ENCODE peak calls at places on chromosomes 12 and 14, in ten cellular contexts. A is adrenal gland, T is suprapubic skin, O is ovary, U is HepG2, V is lower leg skin, X is IMR-90, F is stomach, W is body of pancreas, L is gastrocnemius medialis. K is an unnamed sample.

GRCh38 chr12:46269429-46270241 is 792 bp upstream of the SLC38A1 start:
- DNase-seq in X (no peak), U (no peak), O (peak), T (no peak), F (no peak), A (no peak), L (no peak), W (no peak), V (peak), K (peak)

GRCh38 chr12:49233842-49234526 is 30.9 kb upstream of the TUBA1C start:
- DNase-seq in V (peak), A (peak), O (peak), W (peak), F (peak), U (no peak), L (peak), X (no peak), T (no peak), K (peak)

GRCh38 chr12:53258541-53259539 is 9.3 kb upstream of the ESPL1 start:
- DNase-seq in W (no peak), F (no peak), A (no peak), X (no peak), V (no peak), L (no peak), U (no peak), T (no peak), O (no peak), K (no peak)

GRCh38 chr12:98532687-98533304 is 17.4 kb downstream of the TMPO start:
- DNase-seq in A (no peak), T (no peak), O (no peak), X (peak), U (peak), V (no peak), L (no peak), W (no peak), F (no peak), K (no peak)

GRCh38 chr12:50723870-50724269 is 40.0 kb upstream of the ATF1 start:
- DNase-seq in T (no peak), F (no peak), O (no peak), W (no peak), U (no peak), L (no peak), X (peak), V (no peak), A (no peak), K (no peak)

GRCh38 chr14:67537736-67538135 is 4.6 kb downstream of the PLEKHH1 start:
- DNase-seq in U (no peak), V (peak), O (no peak), A (no peak), X (no peak), W (peak), T (no peak), L (no peak), F (no peak), K (no peak)

GRCh38 chr14:92403981-92404380 is 81.0 kb downstream of the SLC24A4 start:
- DNase-seq in O (no peak), L (no peak), W (no peak), A (no peak), F (no peak), T (no peak), V (no peak), U (no peak), X (no peak), K (no peak)

GRCh38 chr14:78566017-78566858 is 396.1 kb downstream of the NRXN3 start:
- DNase-seq in T (no peak), V (peak), L (peak), F (peak), A (peak), U (peak), O (peak), W (peak), X (peak), K (peak)

GRCh38 chr12:7207866-7208612 is 18.6 kb downstream of the PEX5 start:
- DNase-seq in F (no peak), L (peak), V (no peak), X (no peak), U (no peak), W (no peak), O (no peak), T (no peak), A (no peak), K (peak)

GRCh38 chr12:102513739-102514138 is 33.4 kb upstream of the IGF1 start:
- DNase-seq in F (no peak), O (no peak), W (no peak), X (peak), U (no peak), T (no peak), L (no peak), V (no peak), A (no peak), K (no peak)

GRCh38 chr14:96145116-96145864 is 59.3 kb upstream of the BDKRB2 start:
- DNase-seq in A (no peak), X (peak), W (no peak), T (no peak), F (no peak), O (no peak), U (no peak), L (no peak), V (no peak), K (no peak)

GRCh38 chr12:107134558-107134957 is 41.2 kb upstream of the CRY1 start:
- DNase-seq in T (no peak), L (no peak), A (no peak), W (peak), V (no peak), X (no peak), O (no peak), U (peak), F (no peak), K (no peak)

GRCh38 chr12:6852651-6853354 is 853 bp downstream of the USP5 start:
- DNase-seq in T (no peak), A (peak), W (no peak), U (peak), L (no peak), O (peak), F (peak), X (peak), V (no peak), K (no peak)

GRCh38 chr12:46835785-46836184 is 10.0 kb upstream of the SLC38A4 start:
- DNase-seq in A (no peak), V (no peak), T (no peak), W (no peak), U (no peak), O (no peak), L (no peak), F (no peak), X (no peak), K (no peak)

GRCh38 chr14:95182379-95182778 is 25.1 kb upstream of the DICER1 start:
- DNase-seq in X (no peak), W (no peak), T (no peak), O (no peak), L (no peak), V (no peak), A (no peak), U (no peak), F (no peak), K (no peak)

GRCh38 chr12:96803969-96804368 is 103.1 kb upstream of the NEDD1 start:
- DNase-seq in W (no peak), A (no peak), X (no peak), F (no peak), V (no peak), U (no peak), T (no peak), O (no peak), L (no peak), K (no peak)

GRCh38 chr12:82517027-82517426 is 158.7 kb downstream of the METTL25 start:
- DNase-seq in V (no peak), T (no peak), W (peak), A (no peak), X (peak), O (no peak), U (peak), F (no peak), L (no peak), K (no peak)

GRCh38 chr14:46036099-46036498 is 615.5 kb downstream of the RPL10L start:
- DNase-seq in V (no peak), F (no peak), T (no peak), A (no peak), U (no peak), W (no peak), L (no peak), X (no peak), O (no peak), K (no peak)

GRCh38 chr12:132329036-132329738 is at the start of gene GALNT9:
- DNase-seq in O (no peak), A (no peak), F (no peak), V (no peak), T (no peak), L (no peak), X (no peak), U (no peak), W (no peak), K (no peak)

GRCh38 chr12:31008241-31008711 is 65.4 kb upstream of the DDX11 start:
- DNase-seq in V (peak), F (no peak), O (no peak), W (no peak), T (peak), X (no peak), A (no peak), L (no peak), U (no peak), K (no peak)

GRCh38 chr14:101065696-101066694 is 162.5 kb upstream of the RTL1 start:
- DNase-seq in W (no peak), A (peak), U (no peak), T (peak), L (peak), X (no peak), F (no peak), V (no peak), O (peak), K (peak)

DNA sequence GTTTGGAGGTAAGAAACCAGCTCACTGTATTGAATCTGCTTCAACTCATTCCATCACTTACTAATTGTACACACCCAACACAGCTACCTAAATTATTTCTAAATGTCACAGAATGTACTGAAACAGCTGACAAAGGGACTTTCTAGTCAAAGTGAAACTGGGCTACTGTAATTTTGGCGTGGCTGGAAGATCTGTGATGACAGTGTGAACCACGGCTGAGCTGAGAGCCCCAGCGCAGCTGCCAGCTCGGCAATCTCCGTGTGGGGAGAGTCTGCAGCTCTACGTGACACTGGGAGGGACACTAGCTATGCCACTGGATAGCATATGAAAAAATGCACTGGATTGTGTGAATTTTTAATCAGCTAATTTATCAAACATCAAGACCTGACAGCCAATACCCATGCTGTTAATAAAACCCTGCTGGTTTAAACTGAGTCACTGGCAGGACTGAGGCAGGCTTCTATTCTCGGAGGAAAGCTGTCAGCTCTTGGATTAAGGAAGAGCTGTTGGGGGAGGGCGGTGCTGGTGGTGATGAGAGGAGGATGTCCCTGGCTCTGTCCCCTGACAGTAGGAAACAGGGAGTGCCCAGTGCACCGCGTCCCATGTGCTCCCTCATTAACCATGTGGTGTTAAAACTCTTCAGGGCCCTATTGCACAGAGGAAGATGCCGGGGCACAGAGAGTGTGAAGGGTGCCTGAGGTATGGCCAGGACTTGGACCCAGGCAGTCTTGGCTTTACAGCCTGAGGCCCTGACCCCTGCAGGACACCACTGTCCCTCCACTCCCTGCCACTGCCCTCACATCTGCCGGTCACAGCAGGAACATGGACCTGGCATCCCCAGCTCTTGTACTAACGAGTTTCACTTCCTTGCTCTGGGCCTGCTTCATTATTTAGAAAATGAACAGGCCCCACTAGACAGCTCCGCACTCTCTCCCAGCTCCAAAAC is 13.3 kb downstream of the SLC15A4 start:
- DNase-seq in L (peak), F (peak), V (no peak), X (no peak), A (no peak), T (peak), W (no peak), O (no peak), U (no peak), K (peak)
- TF ChIP-seq CTCF in L (no peak), F (no peak), V (no peak), X (no peak), A (no peak), T (no peak), W (no peak), O (no peak), U (no peak), K (no peak)

DNA sequence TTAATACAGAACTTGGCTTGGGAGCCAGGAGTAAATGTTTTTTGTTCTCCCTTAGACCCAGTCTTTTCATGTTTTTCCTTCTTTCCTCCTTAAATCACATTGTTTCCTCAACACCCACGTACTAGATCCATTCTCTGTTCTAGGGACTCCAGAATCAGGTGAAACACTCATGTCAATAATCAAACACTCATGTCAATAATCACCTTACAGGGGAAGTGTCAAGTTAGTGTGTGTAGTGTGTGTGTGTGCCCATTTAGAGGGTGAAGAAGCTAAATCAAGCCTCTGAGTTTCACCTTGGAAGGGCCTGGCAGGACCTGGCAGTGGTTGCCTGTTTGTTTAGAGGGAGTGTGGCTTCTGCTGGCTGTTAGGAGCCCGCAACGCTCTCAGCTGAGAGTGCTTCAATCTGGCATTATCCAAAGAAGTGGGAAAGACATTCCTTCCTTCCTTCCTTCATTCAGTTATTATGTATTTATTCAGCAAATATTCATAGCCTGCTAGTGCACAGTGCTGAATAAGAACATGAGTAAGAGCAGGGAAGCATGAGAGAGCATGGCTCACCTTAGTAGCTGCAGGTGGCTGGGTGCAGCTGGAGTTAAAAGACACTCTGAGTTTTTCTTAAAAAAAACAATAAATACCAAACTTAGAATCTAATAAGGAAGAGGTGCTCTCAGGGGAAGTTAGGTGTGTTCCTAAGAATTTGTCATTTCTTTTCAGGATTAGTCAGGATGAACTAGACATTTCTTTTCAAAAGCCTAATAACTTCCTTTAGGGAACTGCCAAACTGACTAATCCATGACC is 17.6 kb upstream of the EID3 start:
- DNase-seq in X (peak), F (peak), W (no peak), O (no peak), V (no peak), T (no peak), A (no peak), U (no peak), L (peak), K (no peak)
- TF ChIP-seq POLR2A in X (no peak), F (no peak), W (no peak), O (no peak), V (no peak), T (no peak), A (no peak), U (peak), L (no peak), K (no peak)

GRCh38 chr12:25194211-25194610 is 749 bp downstream of the DNAI7 start:
- DNase-seq in U (no peak), V (no peak), W (no peak), L (no peak), F (no peak), O (no peak), X (no peak), A (no peak), T (no peak), K (no peak)
- H3K4me3 ChIP-seq in U (peak), V (no peak), W (peak), L (peak), F (peak), O (peak), X (no peak), A (no peak), T (peak), K (no peak)

GRCh38 chr14:69247691-69248440 is 12.1 kb upstream of the GALNT16 start:
- DNase-seq in W (peak), V (no peak), F (no peak), X (peak), T (no peak), O (peak), L (peak), A (no peak), U (no peak), K (no peak)
- TF ChIP-seq CTCF in W (no peak), V (no peak), F (peak), X (peak), T (no peak), O (peak), L (no peak), A (peak), U (no peak), K (no peak)

GRCh38 chr14:50396636-50397460 is at the start of gene CDKL1:
- DNase-seq in O (peak), V (peak), L (peak), T (peak), X (peak), U (peak), A (peak), F (peak), W (peak), K (peak)
- TF ChIP-seq POLR2A in O (peak), V (no peak), L (no peak), T (no peak), X (no peak), U (peak), A (peak), F (no peak), W (peak), K (no peak)

GRCh38 chr14:49114161-49114893 is 471.9 kb downstream of the RPS29 start:
- DNase-seq in X (no peak), O (no peak), T (no peak), L (peak), V (no peak), U (no peak), A (no peak), W (no peak), F (no peak), K (no peak)
- H3K4me3 ChIP-seq in X (no peak), O (no peak), T (no peak), L (no peak), V (no peak), U (no peak), A (no peak), W (no peak), F (no peak), K (no peak)